ENCODE peak calls at places on chromosomes 4 and X, in nine cellular contexts. One of them, this sample, is unnamed.
A peak's percentile ranks its signal among the peaks of the same experiment; 100 is the strongest.

GRCh38 chrX:19593684-19594083 is 78.4 kb upstream of the MAP3K15 start:
- DNase-seq in effector CD4-positive, alpha-beta T cell: no peak
- DNase-seq in endothelial cell: no peak
- DNase-seq in activated CD4-positive, alpha-beta T cell treated with anti-CD3 and anti-CD28 coated beads, Interleukin-2, amount 50 U/mL, for 24 hours: peak; percentile 31
- DNase-seq in left ventricle myocardium inferior: no peak
- DNase-seq in NCI-H1694: peak; percentile 11
- DNase-seq in activated T-cell treated with anti-CD3 and anti-CD28 coated beads, Interleukin-2, amount 50 U/mL, for 72 hours: no peak
- DNase-seq in GM13977: no peak
- DNase-seq in GM12878: no peak
- DNase-seq in this sample: no peak

GRCh38 chrX:48992341-48992740 is 9.7 kb downstream of the GRIPAP1 start:
- DNase-seq in effector CD4-positive, alpha-beta T cell: no peak
- DNase-seq in endothelial cell: no peak
- DNase-seq in activated CD4-positive, alpha-beta T cell treated with anti-CD3 and anti-CD28 coated beads, Interleukin-2, amount 50 U/mL, for 24 hours: no peak
- DNase-seq in left ventricle myocardium inferior: no peak
- DNase-seq in NCI-H1694: no peak
- DNase-seq in activated T-cell treated with anti-CD3 and anti-CD28 coated beads, Interleukin-2, amount 50 U/mL, for 72 hours: no peak
- DNase-seq in GM13977: no peak
- DNase-seq in GM12878: no peak
- DNase-seq in this sample: no peak

GRCh38 chr4:71692198-71692597 is 91.7 kb downstream of the GC start:
- DNase-seq in effector CD4-positive, alpha-beta T cell: no peak
- DNase-seq in endothelial cell: no peak
- DNase-seq in activated CD4-positive, alpha-beta T cell treated with anti-CD3 and anti-CD28 coated beads, Interleukin-2, amount 50 U/mL, for 24 hours: no peak
- DNase-seq in left ventricle myocardium inferior: no peak
- DNase-seq in NCI-H1694: no peak
- DNase-seq in activated T-cell treated with anti-CD3 and anti-CD28 coated beads, Interleukin-2, amount 50 U/mL, for 72 hours: no peak
- DNase-seq in GM13977: no peak
- DNase-seq in GM12878: no peak
- DNase-seq in this sample: no peak

GRCh38 chr4:45795165-45795564 is 328.7 kb downstream of the GABRG1 start:
- DNase-seq in effector CD4-positive, alpha-beta T cell: no peak
- DNase-seq in endothelial cell: no peak
- DNase-seq in activated CD4-positive, alpha-beta T cell treated with anti-CD3 and anti-CD28 coated beads, Interleukin-2, amount 50 U/mL, for 24 hours: no peak
- DNase-seq in left ventricle myocardium inferior: no peak
- DNase-seq in NCI-H1694: no peak
- DNase-seq in activated T-cell treated with anti-CD3 and anti-CD28 coated beads, Interleukin-2, amount 50 U/mL, for 72 hours: no peak
- DNase-seq in GM13977: no peak
- DNase-seq in GM12878: no peak
- DNase-seq in this sample: no peak

GRCh38 chr4:7802093-7802726 is 137.5 kb downstream of the AFAP1 start:
- DNase-seq in effector CD4-positive, alpha-beta T cell: peak; percentile 59
- DNase-seq in endothelial cell: peak; percentile 91
- DNase-seq in activated CD4-positive, alpha-beta T cell treated with anti-CD3 and anti-CD28 coated beads, Interleukin-2, amount 50 U/mL, for 24 hours: peak; percentile 84
- DNase-seq in left ventricle myocardium inferior: peak; percentile 75
- DNase-seq in NCI-H1694: peak; percentile 61
- DNase-seq in activated T-cell treated with anti-CD3 and anti-CD28 coated beads, Interleukin-2, amount 50 U/mL, for 72 hours: peak; percentile 76
- DNase-seq in GM13977: peak; percentile 83
- DNase-seq in GM12878: no peak
- DNase-seq in this sample: peak; percentile 95

GRCh38 chr4:87073570-87074470 is 139.0 kb downstream of the AFF1 start:
- DNase-seq in effector CD4-positive, alpha-beta T cell: peak; percentile 11
- DNase-seq in endothelial cell: no peak
- DNase-seq in activated CD4-positive, alpha-beta T cell treated with anti-CD3 and anti-CD28 coated beads, Interleukin-2, amount 50 U/mL, for 24 hours: peak; percentile 48
- DNase-seq in left ventricle myocardium inferior: peak; percentile 47
- DNase-seq in NCI-H1694: peak; percentile 5
- DNase-seq in activated T-cell treated with anti-CD3 and anti-CD28 coated beads, Interleukin-2, amount 50 U/mL, for 72 hours: peak; percentile 59
- DNase-seq in GM13977: peak; percentile 45
- DNase-seq in GM12878: peak; percentile 93
- DNase-seq in this sample: peak; percentile 52

GRCh38 chr4:112386051-112386450 is 88.9 kb downstream of the ALPK1 start:
- DNase-seq in effector CD4-positive, alpha-beta T cell: no peak
- DNase-seq in endothelial cell: no peak
- DNase-seq in activated CD4-positive, alpha-beta T cell treated with anti-CD3 and anti-CD28 coated beads, Interleukin-2, amount 50 U/mL, for 24 hours: no peak
- DNase-seq in left ventricle myocardium inferior: no peak
- DNase-seq in NCI-H1694: no peak
- DNase-seq in activated T-cell treated with anti-CD3 and anti-CD28 coated beads, Interleukin-2, amount 50 U/mL, for 72 hours: no peak
- DNase-seq in GM13977: no peak
- DNase-seq in GM12878: no peak
- DNase-seq in this sample: no peak

GRCh38 chrX:104254442-104255115 is at the start of gene ESX1:
- DNase-seq in effector CD4-positive, alpha-beta T cell: no peak
- DNase-seq in endothelial cell: peak; percentile 6
- DNase-seq in activated CD4-positive, alpha-beta T cell treated with anti-CD3 and anti-CD28 coated beads, Interleukin-2, amount 50 U/mL, for 24 hours: no peak
- DNase-seq in left ventricle myocardium inferior: no peak
- DNase-seq in NCI-H1694: no peak
- DNase-seq in activated T-cell treated with anti-CD3 and anti-CD28 coated beads, Interleukin-2, amount 50 U/mL, for 72 hours: peak; percentile 6
- DNase-seq in GM13977: no peak
- DNase-seq in GM12878: no peak
- DNase-seq in this sample: no peak

GRCh38 chr4:34181311-34181808 is 2063.0 kb downstream of the ARAP2 start:
- DNase-seq in effector CD4-positive, alpha-beta T cell: no peak
- DNase-seq in endothelial cell: no peak
- DNase-seq in activated CD4-positive, alpha-beta T cell treated with anti-CD3 and anti-CD28 coated beads, Interleukin-2, amount 50 U/mL, for 24 hours: no peak
- DNase-seq in left ventricle myocardium inferior: no peak
- DNase-seq in NCI-H1694: no peak
- DNase-seq in activated T-cell treated with anti-CD3 and anti-CD28 coated beads, Interleukin-2, amount 50 U/mL, for 72 hours: no peak
- DNase-seq in GM13977: no peak
- DNase-seq in GM12878: no peak
- DNase-seq in this sample: no peak

GRCh38 chr4:184328022-184328736 is 110.5 kb upstream of the ENPP6 start:
- DNase-seq in effector CD4-positive, alpha-beta T cell: no peak
- DNase-seq in endothelial cell: no peak
- DNase-seq in activated CD4-positive, alpha-beta T cell treated with anti-CD3 and anti-CD28 coated beads, Interleukin-2, amount 50 U/mL, for 24 hours: peak; percentile 45
- DNase-seq in left ventricle myocardium inferior: no peak
- DNase-seq in NCI-H1694: no peak
- DNase-seq in activated T-cell treated with anti-CD3 and anti-CD28 coated beads, Interleukin-2, amount 50 U/mL, for 72 hours: peak; percentile 71
- DNase-seq in GM13977: peak; percentile 65
- DNase-seq in GM12878: peak; percentile 97
- DNase-seq in this sample: no peak

GRCh38 chr4:119536572-119537528 is 91.8 kb downstream of the PDE5A start:
- DNase-seq in effector CD4-positive, alpha-beta T cell: no peak
- DNase-seq in endothelial cell: no peak
- DNase-seq in activated CD4-positive, alpha-beta T cell treated with anti-CD3 and anti-CD28 coated beads, Interleukin-2, amount 50 U/mL, for 24 hours: no peak
- DNase-seq in left ventricle myocardium inferior: no peak
- DNase-seq in NCI-H1694: no peak
- DNase-seq in activated T-cell treated with anti-CD3 and anti-CD28 coated beads, Interleukin-2, amount 50 U/mL, for 72 hours: no peak
- DNase-seq in GM13977: no peak
- DNase-seq in GM12878: no peak
- DNase-seq in this sample: no peak

GRCh38 chr4:140095694-140096482 is 58.1 kb downstream of the MAML3 start:
- DNase-seq in effector CD4-positive, alpha-beta T cell: peak; percentile 62
- DNase-seq in endothelial cell: no peak
- DNase-seq in activated CD4-positive, alpha-beta T cell treated with anti-CD3 and anti-CD28 coated beads, Interleukin-2, amount 50 U/mL, for 24 hours: peak; percentile 80
- DNase-seq in left ventricle myocardium inferior: peak; percentile 33
- DNase-seq in NCI-H1694: no peak
- DNase-seq in activated T-cell treated with anti-CD3 and anti-CD28 coated beads, Interleukin-2, amount 50 U/mL, for 72 hours: peak; percentile 74
- DNase-seq in GM13977: peak; percentile 9
- DNase-seq in GM12878: no peak
- DNase-seq in this sample: peak; percentile 35

GRCh38 chr4:1216869-1217294 is 32.0 kb downstream of the CTBP1 start:
- DNase-seq in effector CD4-positive, alpha-beta T cell: peak; percentile 45
- DNase-seq in endothelial cell: no peak
- DNase-seq in activated CD4-positive, alpha-beta T cell treated with anti-CD3 and anti-CD28 coated beads, Interleukin-2, amount 50 U/mL, for 24 hours: peak; percentile 51
- DNase-seq in left ventricle myocardium inferior: no peak
- DNase-seq in NCI-H1694: no peak
- DNase-seq in activated T-cell treated with anti-CD3 and anti-CD28 coated beads, Interleukin-2, amount 50 U/mL, for 72 hours: peak; percentile 64
- DNase-seq in GM13977: peak; percentile 78
- DNase-seq in GM12878: no peak
- DNase-seq in this sample: no peak

GRCh38 chr4:89324671-89325070 is 17.1 kb upstream of the GPRIN3 start:
- DNase-seq in effector CD4-positive, alpha-beta T cell: no peak
- DNase-seq in endothelial cell: no peak
- DNase-seq in activated CD4-positive, alpha-beta T cell treated with anti-CD3 and anti-CD28 coated beads, Interleukin-2, amount 50 U/mL, for 24 hours: no peak
- DNase-seq in left ventricle myocardium inferior: no peak
- DNase-seq in NCI-H1694: no peak
- DNase-seq in activated T-cell treated with anti-CD3 and anti-CD28 coated beads, Interleukin-2, amount 50 U/mL, for 72 hours: no peak
- DNase-seq in GM13977: peak; percentile 26
- DNase-seq in GM12878: peak; percentile 19
- DNase-seq in this sample: no peak

GRCh38 chrX:11273544-11273943 is 19.7 kb upstream of the AMELX start:
- DNase-seq in effector CD4-positive, alpha-beta T cell: no peak
- DNase-seq in endothelial cell: no peak
- DNase-seq in activated CD4-positive, alpha-beta T cell treated with anti-CD3 and anti-CD28 coated beads, Interleukin-2, amount 50 U/mL, for 24 hours: no peak
- DNase-seq in left ventricle myocardium inferior: no peak
- DNase-seq in NCI-H1694: no peak
- DNase-seq in activated T-cell treated with anti-CD3 and anti-CD28 coated beads, Interleukin-2, amount 50 U/mL, for 72 hours: no peak
- DNase-seq in GM13977: no peak
- DNase-seq in GM12878: no peak
- DNase-seq in this sample: no peak

GRCh38 chr4:14888790-14889189 is 113.5 kb upstream of the CPEB2 start:
- DNase-seq in effector CD4-positive, alpha-beta T cell: no peak
- DNase-seq in endothelial cell: no peak
- DNase-seq in activated CD4-positive, alpha-beta T cell treated with anti-CD3 and anti-CD28 coated beads, Interleukin-2, amount 50 U/mL, for 24 hours: no peak
- DNase-seq in left ventricle myocardium inferior: no peak
- DNase-seq in NCI-H1694: no peak
- DNase-seq in activated T-cell treated with anti-CD3 and anti-CD28 coated beads, Interleukin-2, amount 50 U/mL, for 72 hours: no peak
- DNase-seq in GM13977: no peak
- DNase-seq in GM12878: no peak
- DNase-seq in this sample: no peak

GRCh38 chr4:11418610-11419009 is 10.1 kb downstream of the HS3ST1 start:
- DNase-seq in effector CD4-positive, alpha-beta T cell: no peak
- DNase-seq in endothelial cell: peak; percentile 26
- DNase-seq in activated CD4-positive, alpha-beta T cell treated with anti-CD3 and anti-CD28 coated beads, Interleukin-2, amount 50 U/mL, for 24 hours: peak; percentile 13
- DNase-seq in left ventricle myocardium inferior: no peak
- DNase-seq in NCI-H1694: peak; percentile 40
- DNase-seq in activated T-cell treated with anti-CD3 and anti-CD28 coated beads, Interleukin-2, amount 50 U/mL, for 72 hours: no peak
- DNase-seq in GM13977: no peak
- DNase-seq in GM12878: no peak
- DNase-seq in this sample: no peak

GRCh38 chr4:76691767-76692689 is 205.9 kb downstream of the SOWAHB start:
- DNase-seq in effector CD4-positive, alpha-beta T cell: no peak
- DNase-seq in endothelial cell: no peak
- DNase-seq in activated CD4-positive, alpha-beta T cell treated with anti-CD3 and anti-CD28 coated beads, Interleukin-2, amount 50 U/mL, for 24 hours: no peak
- DNase-seq in left ventricle myocardium inferior: no peak
- DNase-seq in NCI-H1694: no peak
- DNase-seq in activated T-cell treated with anti-CD3 and anti-CD28 coated beads, Interleukin-2, amount 50 U/mL, for 72 hours: no peak
- DNase-seq in GM13977: no peak
- DNase-seq in GM12878: no peak
- DNase-seq in this sample: no peak

GRCh38 chr4:73859614-73860088 is 6.6 kb downstream of the PF4V1 start:
- DNase-seq in effector CD4-positive, alpha-beta T cell: no peak
- DNase-seq in endothelial cell: no peak
- DNase-seq in activated CD4-positive, alpha-beta T cell treated with anti-CD3 and anti-CD28 coated beads, Interleukin-2, amount 50 U/mL, for 24 hours: no peak
- DNase-seq in left ventricle myocardium inferior: no peak
- DNase-seq in NCI-H1694: no peak
- DNase-seq in activated T-cell treated with anti-CD3 and anti-CD28 coated beads, Interleukin-2, amount 50 U/mL, for 72 hours: no peak
- DNase-seq in GM13977: no peak
- DNase-seq in GM12878: no peak
- DNase-seq in this sample: no peak

GRCh38 chr4:140326395-140326993 is 47.0 kb upstream of the SCOC start:
- DNase-seq in effector CD4-positive, alpha-beta T cell: no peak
- DNase-seq in endothelial cell: peak; percentile 34
- DNase-seq in activated CD4-positive, alpha-beta T cell treated with anti-CD3 and anti-CD28 coated beads, Interleukin-2, amount 50 U/mL, for 24 hours: no peak
- DNase-seq in left ventricle myocardium inferior: no peak
- DNase-seq in NCI-H1694: no peak
- DNase-seq in activated T-cell treated with anti-CD3 and anti-CD28 coated beads, Interleukin-2, amount 50 U/mL, for 72 hours: peak; percentile 13
- DNase-seq in GM13977: no peak
- DNase-seq in GM12878: no peak
- DNase-seq in this sample: no peak

GRCh38 chrX:73943572-73943899 is 360.4 kb upstream of the ZCCHC13 start:
- DNase-seq in effector CD4-positive, alpha-beta T cell: no peak
- DNase-seq in endothelial cell: no peak
- DNase-seq in activated CD4-positive, alpha-beta T cell treated with anti-CD3 and anti-CD28 coated beads, Interleukin-2, amount 50 U/mL, for 24 hours: no peak
- DNase-seq in left ventricle myocardium inferior: no peak
- DNase-seq in NCI-H1694: no peak
- DNase-seq in activated T-cell treated with anti-CD3 and anti-CD28 coated beads, Interleukin-2, amount 50 U/mL, for 72 hours: no peak
- DNase-seq in GM13977: no peak
- DNase-seq in GM12878: no peak
- DNase-seq in this sample: no peak

GRCh38 chr4:118086334-118086733 is 52.0 kb downstream of the NDST3 start:
- DNase-seq in effector CD4-positive, alpha-beta T cell: no peak
- DNase-seq in endothelial cell: no peak
- DNase-seq in activated CD4-positive, alpha-beta T cell treated with anti-CD3 and anti-CD28 coated beads, Interleukin-2, amount 50 U/mL, for 24 hours: no peak
- DNase-seq in left ventricle myocardium inferior: no peak
- DNase-seq in NCI-H1694: no peak
- DNase-seq in activated T-cell treated with anti-CD3 and anti-CD28 coated beads, Interleukin-2, amount 50 U/mL, for 72 hours: peak; percentile 26
- DNase-seq in GM13977: no peak
- DNase-seq in GM12878: no peak
- DNase-seq in this sample: no peak

GRCh38 chr4:137738377-137738990 is 206.2 kb upstream of the PCDH18 start:
- DNase-seq in effector CD4-positive, alpha-beta T cell: no peak
- DNase-seq in endothelial cell: no peak
- DNase-seq in activated CD4-positive, alpha-beta T cell treated with anti-CD3 and anti-CD28 coated beads, Interleukin-2, amount 50 U/mL, for 24 hours: no peak
- DNase-seq in left ventricle myocardium inferior: no peak
- DNase-seq in NCI-H1694: no peak
- DNase-seq in activated T-cell treated with anti-CD3 and anti-CD28 coated beads, Interleukin-2, amount 50 U/mL, for 72 hours: no peak
- DNase-seq in GM13977: no peak
- DNase-seq in GM12878: no peak
- DNase-seq in this sample: no peak

GRCh38 chr4:16483540-16483939 is 257.3 kb upstream of the TAPT1 start:
- DNase-seq in effector CD4-positive, alpha-beta T cell: no peak
- DNase-seq in endothelial cell: no peak
- DNase-seq in activated CD4-positive, alpha-beta T cell treated with anti-CD3 and anti-CD28 coated beads, Interleukin-2, amount 50 U/mL, for 24 hours: no peak
- DNase-seq in left ventricle myocardium inferior: no peak
- DNase-seq in NCI-H1694: no peak
- DNase-seq in activated T-cell treated with anti-CD3 and anti-CD28 coated beads, Interleukin-2, amount 50 U/mL, for 72 hours: no peak
- DNase-seq in GM13977: no peak
- DNase-seq in GM12878: no peak
- DNase-seq in this sample: no peak

GRCh38 chr4:7652906-7653305 is 218.2 kb upstream of the PSAPL1 start:
- DNase-seq in effector CD4-positive, alpha-beta T cell: no peak
- DNase-seq in endothelial cell: no peak
- DNase-seq in activated CD4-positive, alpha-beta T cell treated with anti-CD3 and anti-CD28 coated beads, Interleukin-2, amount 50 U/mL, for 24 hours: no peak
- DNase-seq in left ventricle myocardium inferior: no peak
- DNase-seq in NCI-H1694: no peak
- DNase-seq in activated T-cell treated with anti-CD3 and anti-CD28 coated beads, Interleukin-2, amount 50 U/mL, for 72 hours: no peak
- DNase-seq in GM13977: no peak
- DNase-seq in GM12878: no peak
- DNase-seq in this sample: no peak

GRCh38 chr4:125728568-125728967 is 413.8 kb downstream of the FAT4 start:
- DNase-seq in effector CD4-positive, alpha-beta T cell: no peak
- DNase-seq in endothelial cell: no peak
- DNase-seq in activated CD4-positive, alpha-beta T cell treated with anti-CD3 and anti-CD28 coated beads, Interleukin-2, amount 50 U/mL, for 24 hours: no peak
- DNase-seq in left ventricle myocardium inferior: no peak
- DNase-seq in NCI-H1694: no peak
- DNase-seq in activated T-cell treated with anti-CD3 and anti-CD28 coated beads, Interleukin-2, amount 50 U/mL, for 72 hours: no peak
- DNase-seq in GM13977: no peak
- DNase-seq in GM12878: no peak
- DNase-seq in this sample: no peak